ENCODE peak calls at places on chromosomes 6 and 20, in seven cellular contexts. B is PC-9, P is fibroblast of lung, T is ovary, F is tibial artery, Z is GM23338, X is SJSA1. A is an unnamed sample.

GRCh38 chr6:105608393-105608705 is 205.5 kb upstream of the PREP start:
- DNase-seq in B (peak; percentile 76), X (no peak), Z (no peak), P (no peak), T (no peak), F (no peak), A (no peak)

GRCh38 chr6:36061236-36061635 is 33.6 kb downstream of the MAPK14 start:
- DNase-seq in B (no peak), F (no peak), T (no peak), Z (no peak), X (no peak), P (no peak), A (no peak)

GRCh38 chr6:153595903-153596302 is 443.1 kb upstream of the OPRM1 start:
- DNase-seq in Z (no peak), B (peak; percentile 44), X (no peak), T (no peak), F (no peak), P (peak; percentile 8), A (peak; percentile 20)

GRCh38 chr6:93679836-93680235 is 260.5 kb upstream of the EPHA7 start:
- DNase-seq in F (no peak), X (no peak), T (no peak), B (no peak), Z (no peak), P (peak; percentile 15), A (no peak)

GRCh38 chr6:33974471-33974870 is 170.7 kb upstream of the MLN start:
- DNase-seq in T (no peak), B (no peak), P (no peak), F (no peak), X (no peak), Z (peak; percentile 35), A (no peak)

GRCh38 chr20:3203315-3204123 is 963 bp downstream of the DDRGK1 start:
- DNase-seq in P (peak; percentile 39), F (no peak), T (no peak), X (peak; percentile 19), Z (peak; percentile 56), B (no peak), A (peak; percentile 40)

GRCh38 chr20:43563991-43564390 is 5.2 kb downstream of the SGK2 start:
- DNase-seq in B (no peak), X (no peak), Z (no peak), P (no peak), F (no peak), T (no peak), A (no peak)

GRCh38 chr6:2505624-2506023 is 245.1 kb downstream of the MYLK4 start:
- DNase-seq in T (no peak), Z (peak; percentile 81), F (no peak), X (no peak), P (no peak), B (no peak), A (no peak)

GRCh38 chr20:33793011-33793931 is 17.9 kb upstream of the CHMP4B start:
- DNase-seq in P (peak; percentile 77), T (no peak), F (no peak), B (no peak), Z (no peak), X (no peak), A (no peak)

GRCh38 chr20:4610871-4611270 is 110.8 kb upstream of the PRND start:
- DNase-seq in F (no peak), X (no peak), Z (no peak), T (no peak), B (no peak), P (no peak), A (no peak)

GRCh38 chr20:64113796-64114355 is 6.5 kb upstream of the NPBWR2 start:
- DNase-seq in B (peak; percentile 19), Z (peak; percentile 0), P (no peak), F (no peak), T (peak; percentile 1), X (no peak), A (no peak)

GRCh38 chr6:4879724-4880372 is 103.6 kb downstream of the CDYL start:
- DNase-seq in F (no peak), B (no peak), T (no peak), P (no peak), Z (no peak), X (no peak), A (no peak)

GRCh38 chr6:41289815-41290214 is 3.3 kb upstream of the TREM1 start:
- DNase-seq in F (no peak), X (no peak), P (no peak), B (no peak), T (no peak), Z (no peak), A (no peak)

GRCh38 chr20:63897978-63898561 is 3.1 kb downstream of the DNAJC5 start:
- DNase-seq in T (no peak), P (no peak), B (no peak), X (no peak), F (no peak), Z (no peak), A (no peak)

GRCh38 chr6:136039185-136039584 is 187.7 kb downstream of the PDE7B start:
- DNase-seq in P (no peak), F (no peak), B (no peak), T (no peak), X (no peak), Z (no peak), A (no peak)

GRCh38 chr20:18046535-18046934 is 11.2 kb downstream of the OVOL2 start:
- DNase-seq in P (no peak), Z (no peak), F (no peak), X (no peak), B (no peak), T (no peak), A (no peak)
- H3K27me3 ChIP-seq in P (peaks cover 4% of the 10 kb centered on the region), Z (no peaks in the 10 kb centered on the region), F (peaks cover 14% of the 10 kb centered on the region), X (peaks cover 15% of the 10 kb centered on the region), B (no peaks in the 10 kb centered on the region), T (no peaks in the 10 kb centered on the region), A (no peaks in the 10 kb centered on the region)

GRCh38 chr6:26613717-26614683 is 17.2 kb downstream of the ABT1 start:
- DNase-seq in F (no peak), B (no peak), X (no peak), P (no peak), T (no peak), Z (peak; percentile 77), A (no peak)
- H3K27me3 ChIP-seq in F (peaks cover 51% of the 10 kb centered on the region), B (no peaks in the 10 kb centered on the region), X (no peaks in the 10 kb centered on the region), P (peaks cover 34% of the 10 kb centered on the region), T (no peaks in the 10 kb centered on the region), Z (peaks cover 75% of the 10 kb centered on the region), A (peaks cover 18% of the 10 kb centered on the region)

DNA sequence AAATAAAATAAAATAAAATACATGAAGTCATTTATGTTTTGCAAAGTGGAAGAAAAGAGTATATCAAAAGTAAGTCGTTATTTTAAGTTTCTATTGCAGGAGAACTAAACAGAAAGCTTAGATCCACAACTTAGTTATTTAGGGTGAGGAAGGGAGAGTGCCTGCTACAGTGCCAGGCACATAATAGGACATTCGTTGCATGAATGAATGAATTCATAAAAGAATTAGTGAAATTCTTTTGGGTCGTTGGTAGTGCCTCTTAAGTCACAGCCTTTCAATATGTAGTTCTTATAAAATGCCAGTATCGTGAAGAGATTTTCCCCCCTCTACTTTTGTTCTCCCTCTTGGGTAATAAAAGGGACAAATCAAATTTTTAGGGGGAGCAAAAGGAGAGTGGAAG is 29.1 kb downstream of the SF3B5 start:
- DNase-seq in T (no peak), F (no peak), P (no peak), X (no peak), Z (no peak), B (no peak), A (no peak)
- H3K27me3 ChIP-seq in T (no peaks in the 10 kb centered on the region), F (peaks cover 3% of the 10 kb centered on the region), P (peaks cover 54% of the 10 kb centered on the region), X (peaks cover 50% of the 10 kb centered on the region), Z (peaks cover 84% of the 10 kb centered on the region), B (peaks cover 11% of the 10 kb centered on the region), A (peaks cover 15% of the 10 kb centered on the region)

GRCh38 chr6:85451586-85452306 is 1.9 kb downstream of the NT5E start:
- DNase-seq in Z (no peak), P (no peak), F (no peak), T (no peak), B (no peak), X (peak; percentile 70), A (no peak)

GRCh38 chr6:85453490-85453889 is 3.6 kb downstream of the NT5E start:
- DNase-seq in T (no peak), X (no peak), Z (no peak), P (no peak), F (no peak), B (no peak), A (no peak)

GRCh38 chr6:85450578-85450884 is 648 bp downstream of the NT5E start:
- DNase-seq in T (no peak), F (no peak), X (no peak), Z (no peak), P (peak; percentile 47), B (no peak), A (no peak)

GRCh38 chr6:85452441-85452881 is 2.6 kb downstream of the NT5E start:
- DNase-seq in F (no peak), B (no peak), P (peak; percentile 73), X (peak; percentile 73), T (no peak), Z (no peak), A (no peak)

GRCh38 chr6:85453052-85453451 is 3.2 kb downstream of the NT5E start:
- DNase-seq in Z (no peak), P (no peak), X (no peak), F (no peak), T (no peak), B (no peak), A (no peak)
- H3K27me3 ChIP-seq in Z (peaks cover 53% of the 10 kb centered on the region), P (no peaks in the 10 kb centered on the region), X (no peaks in the 10 kb centered on the region), F (no peaks in the 10 kb centered on the region), T (no peaks in the 10 kb centered on the region), B (no peaks in the 10 kb centered on the region), A (no peaks in the 10 kb centered on the region)

DNA sequence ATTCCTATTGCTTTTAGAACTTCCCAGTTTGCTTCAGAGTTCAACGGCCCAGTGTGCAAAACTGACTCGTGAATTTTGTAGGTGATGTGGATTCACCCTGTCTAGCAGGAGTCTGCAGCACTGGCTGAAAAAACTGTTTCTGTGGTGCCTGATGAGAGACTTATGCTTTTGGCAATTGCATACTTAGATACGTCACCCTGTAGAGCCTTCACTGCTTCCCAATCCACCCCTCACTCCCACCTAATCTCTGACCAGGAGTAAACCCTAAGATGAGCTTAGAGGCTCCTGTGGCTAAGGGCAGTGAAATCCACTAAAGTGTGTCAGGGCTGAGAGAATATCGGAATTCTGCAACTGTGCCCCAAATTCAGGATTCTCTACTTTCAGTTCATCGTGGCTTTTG is 14.3 kb downstream of the RPP21 start:
- DNase-seq in T (no peak), P (no peak), Z (no peak), X (no peak), B (no peak), F (no peak), A (no peak)
- H3K27me3 ChIP-seq in T (no peaks in the 10 kb centered on the region), P (peaks cover 26% of the 10 kb centered on the region), Z (peaks cover 26% of the 10 kb centered on the region), X (peaks cover 78% of the 10 kb centered on the region), B (peaks cover 60% of the 10 kb centered on the region), F (peaks cover 60% of the 10 kb centered on the region), A (peaks cover 15% of the 10 kb centered on the region)

DNA sequence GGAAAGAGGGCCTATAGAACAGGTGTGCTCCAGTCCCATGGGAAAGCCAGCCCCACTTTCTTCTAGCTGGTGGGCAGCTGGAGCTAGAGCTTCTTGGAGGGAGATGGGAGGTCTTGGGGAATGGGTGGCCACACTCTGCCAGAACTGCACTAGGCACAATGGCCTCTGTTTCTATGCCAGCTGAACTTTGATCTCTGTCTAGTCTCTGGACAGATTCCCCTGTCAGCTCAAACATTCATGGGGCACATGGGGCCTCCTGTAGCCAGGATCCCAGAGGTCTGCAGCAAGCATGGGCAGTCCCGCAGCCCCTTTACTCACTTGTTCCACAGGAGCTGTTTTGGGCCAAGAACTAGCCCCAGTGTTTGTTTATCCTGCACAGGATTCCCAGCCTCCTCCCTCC is 591.3 kb upstream of the HS3ST5 start:
- DNase-seq in P (no peak), B (no peak), X (no peak), T (no peak), F (no peak), Z (no peak), A (no peak)
- H3K27me3 ChIP-seq in P (no peaks in the 10 kb centered on the region), B (no peaks in the 10 kb centered on the region), X (no peaks in the 10 kb centered on the region), T (no peaks in the 10 kb centered on the region), F (no peaks in the 10 kb centered on the region), Z (no peaks in the 10 kb centered on the region), A (no peaks in the 10 kb centered on the region)

GRCh38 chr6:66376021-66376420 is 669.0 kb upstream of the EYS start:
- DNase-seq in X (no peak), Z (no peak), T (no peak), P (peak; percentile 0), F (no peak), B (no peak), A (no peak)
- H3K27me3 ChIP-seq in X (no peaks in the 10 kb centered on the region), Z (peaks cover 44% of the 10 kb centered on the region), T (no peaks in the 10 kb centered on the region), P (no peaks in the 10 kb centered on the region), F (no peaks in the 10 kb centered on the region), B (no peaks in the 10 kb centered on the region), A (no peaks in the 10 kb centered on the region)

A was measured in mammary epithelial cell.